ENCODE peak calls at places on chromosomes 1 and 21, in ten cellular contexts. A is natural killer cell; K is A549; B is heart right ventricle; E is sigmoid colon; R is OCI-LY7; N is Calu3; V is CD8-positive, alpha-beta T cell; Z is ovary; L is HL-60. H is an unnamed sample.

GRCh38 chr1:3552751-3553150 is 58.6 kb downstream of the MEGF6 start:
- DNase-seq in A (no peak), K (no peak), B (no peak), E (no peak), R (no peak), N (no peak), V (no peak), Z (no peak), L (no peak), H (no peak)

GRCh38 chr1:8574985-8575384 is 242.5 kb downstream of the RERE start:
- DNase-seq in A (no peak), K (no peak), B (no peak), E (no peak), R (no peak), N (peak), V (no peak), Z (no peak), L (no peak), H (no peak)

GRCh38 chr1:54835970-54836369 is 34.8 kb upstream of the TTC22 start:
- DNase-seq in A (no peak), K (no peak), B (no peak), E (no peak), R (no peak), N (no peak), V (no peak), Z (no peak), L (no peak), H (no peak)

GRCh38 chr21:33760641-33761103 is 118.4 kb downstream of the ITSN1 start:
- DNase-seq in A (no peak), K (no peak), B (no peak), E (no peak), R (no peak), N (no peak), V (no peak), Z (no peak), L (no peak), H (no peak)

GRCh38 chr21:46151989-46152938 is 3.1 kb downstream of the FTCD start:
- DNase-seq in A (no peak), K (no peak), B (no peak), E (peak), R (no peak), N (no peak), V (peak), Z (peak), L (no peak), H (no peak)

GRCh38 chr1:187237542-187237941 is 408.8 kb downstream of the PLA2G4A start:
- DNase-seq in A (no peak), K (no peak), B (no peak), E (no peak), R (no peak), N (no peak), V (no peak), Z (no peak), L (no peak), H (no peak)

GRCh38 chr1:8580566-8580965 is 236.9 kb downstream of the RERE start:
- DNase-seq in A (no peak), K (no peak), B (no peak), E (no peak), R (no peak), N (no peak), V (no peak), Z (no peak), L (no peak), H (no peak)

GRCh38 chr1:159429074-159429861 is 2.7 kb upstream of the OR10J4 start:
- DNase-seq in A (no peak), K (peak), B (no peak), E (no peak), R (no peak), N (no peak), V (no peak), Z (no peak), L (no peak), H (no peak)

GRCh38 chr1:115220340-115221030 is 117.6 kb downstream of the NGF start:
- DNase-seq in A (no peak), K (no peak), B (no peak), E (no peak), R (no peak), N (no peak), V (no peak), Z (no peak), L (no peak), H (no peak)

GRCh38 chr1:116302281-116302680 is 70.8 kb upstream of the ATP1A1 start:
- DNase-seq in A (no peak), K (no peak), B (no peak), E (no peak), R (no peak), N (no peak), V (no peak), Z (no peak), L (no peak), H (no peak)

GRCh38 chr1:154749078-154749760 is 120.9 kb downstream of the KCNN3 start:
- DNase-seq in A (peak), K (peak), B (no peak), E (no peak), R (peak), N (peak), V (no peak), Z (no peak), L (peak), H (no peak)

GRCh38 chr1:154751690-154752089 is 118.4 kb downstream of the KCNN3 start:
- DNase-seq in A (peak), K (no peak), B (no peak), E (peak), R (no peak), N (no peak), V (no peak), Z (no peak), L (peak), H (no peak)

GRCh38 chr1:154753426-154753825 is 116.7 kb downstream of the KCNN3 start:
- DNase-seq in A (no peak), K (no peak), B (no peak), E (peak), R (no peak), N (no peak), V (no peak), Z (no peak), L (no peak), H (no peak)

GRCh38 chr1:154750681-154751665 is 119.1 kb downstream of the KCNN3 start:
- DNase-seq in A (peak), K (no peak), B (no peak), E (peak), R (peak), N (no peak), V (no peak), Z (no peak), L (no peak), H (no peak)

DNA sequence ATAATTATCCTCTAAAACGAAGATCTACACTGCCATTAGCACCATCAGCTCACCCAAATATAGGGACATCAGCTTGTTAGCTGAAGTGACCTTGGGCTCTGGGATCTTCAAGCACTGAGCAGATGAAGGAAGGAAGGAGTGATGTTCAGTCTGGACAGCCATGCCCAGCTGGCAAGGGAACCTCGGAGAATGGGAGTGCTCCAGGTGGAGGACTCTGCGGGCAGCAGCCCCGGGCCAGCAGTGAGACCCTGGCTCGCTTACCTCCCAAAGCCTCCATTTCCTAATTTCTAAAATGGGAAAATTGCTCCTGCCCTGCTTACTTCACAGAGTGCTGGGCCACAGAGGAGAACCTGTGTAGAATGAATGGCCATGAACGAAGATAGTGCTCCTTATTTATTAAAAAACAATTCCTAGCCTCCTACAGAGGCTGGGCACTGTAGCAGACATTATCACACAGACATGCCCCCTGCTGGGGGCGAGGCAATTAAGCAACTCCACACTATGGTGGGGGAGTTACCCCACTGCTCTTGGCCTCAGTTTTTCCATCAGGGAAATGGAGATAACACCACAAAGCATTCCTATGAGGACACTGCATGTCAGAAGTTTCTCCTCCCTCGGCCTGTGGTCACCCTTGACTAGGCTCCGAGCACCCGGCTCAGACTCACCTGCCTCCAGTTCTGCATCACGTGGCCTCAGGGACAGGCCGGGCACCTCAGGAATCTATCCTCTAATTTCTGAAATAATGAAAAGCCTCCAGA is 117.6 kb downstream of the KCNN3 start:
- DNase-seq in A (peak), K (no peak), B (no peak), E (peak), R (peak), N (no peak), V (no peak), Z (no peak), L (no peak), H (no peak)
- TF ChIP-seq CTCF in A (no peak), K (no peak), B (no peak), E (no peak), R (peak), N (no peak), V (no peak), Z (no peak), L (no peak), H (no peak)

DNA sequence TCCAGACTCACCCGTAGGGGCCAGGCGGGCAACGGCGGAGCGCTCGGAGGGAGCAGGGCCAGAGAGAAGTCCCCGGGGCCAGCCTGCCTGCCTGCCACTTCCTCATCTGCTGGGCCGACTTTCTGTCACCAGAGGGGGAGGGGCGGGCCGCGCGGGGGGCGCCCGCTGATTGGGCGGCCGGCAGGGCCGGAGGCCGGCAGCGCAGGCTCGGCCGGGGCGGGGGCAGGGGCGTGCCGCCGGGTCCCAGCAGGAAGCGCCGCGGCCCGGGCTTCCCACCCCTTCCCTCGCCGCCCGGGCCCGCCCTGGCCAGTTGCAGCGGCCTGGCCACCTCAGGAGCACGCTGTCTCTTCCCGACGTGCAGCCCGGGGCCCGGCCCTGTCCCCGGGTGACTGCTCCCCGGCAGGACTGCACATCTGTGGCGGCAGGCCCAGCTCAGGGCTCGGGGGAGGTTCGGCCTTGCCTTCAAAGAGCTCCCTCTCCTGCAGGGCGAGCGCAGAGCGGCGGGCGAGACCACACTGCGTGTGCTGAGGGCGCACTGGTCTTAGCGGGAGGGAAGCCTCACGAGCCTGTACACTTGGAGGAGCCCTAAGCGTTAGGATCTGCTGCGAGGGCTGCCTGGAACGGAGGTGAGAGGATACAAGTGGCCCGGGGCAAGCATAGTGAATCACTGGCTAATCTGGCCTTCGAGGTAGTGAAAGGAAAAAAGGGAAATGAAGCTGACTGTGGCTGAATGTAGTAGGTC is at the start of gene ELOVL1:
- DNase-seq in A (peak), K (peak), B (peak), E (peak), R (peak), N (peak), V (peak), Z (peak), L (peak), H (peak)
- TF ChIP-seq CTCF in A (no peak), K (no peak), B (peak), E (peak), R (peak), N (no peak), V (no peak), Z (peak), L (peak), H (no peak)

DNA sequence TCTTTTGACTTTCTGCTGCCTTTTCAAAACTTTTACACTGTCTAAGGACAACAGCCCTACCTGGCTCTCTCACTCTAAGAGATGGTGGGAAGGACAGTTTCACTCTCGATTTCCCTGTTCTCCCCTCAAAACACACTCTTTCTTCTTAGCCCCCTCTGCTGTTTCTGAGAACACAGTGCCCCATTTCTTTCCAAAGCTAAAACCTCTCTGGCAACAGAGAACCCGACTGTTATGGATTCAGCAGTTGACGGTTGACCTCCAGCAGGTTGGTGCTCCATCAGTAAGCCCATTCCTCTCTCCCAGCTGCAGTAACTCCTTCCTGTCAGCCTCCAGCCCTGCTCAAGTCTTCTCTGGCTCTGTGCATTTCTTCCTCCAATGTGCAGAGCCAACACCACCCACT is 88.2 kb upstream of the ABCD3 start:
- DNase-seq in A (no peak), K (peak), B (no peak), E (no peak), R (no peak), N (peak), V (no peak), Z (no peak), L (no peak), H (no peak)
- TF ChIP-seq CTCF in A (no peak), K (peak), B (peak), E (no peak), R (peak), N (no peak), V (no peak), Z (no peak), L (no peak), H (no peak)

GRCh38 chr1:10387611-10388386 is 11.1 kb upstream of the PGD start:
- DNase-seq in A (no peak), K (peak), B (peak), E (peak), R (peak), N (peak), V (no peak), Z (peak), L (peak), H (no peak)
- TF ChIP-seq CTCF in A (no peak), K (no peak), B (peak), E (no peak), R (no peak), N (no peak), V (no peak), Z (no peak), L (no peak), H (no peak)

GRCh38 chr1:172431721-172432192 is 11.3 kb downstream of the C1orf105 start:
- DNase-seq in A (no peak), K (no peak), B (no peak), E (no peak), R (no peak), N (peak), V (peak), Z (no peak), L (no peak), H (peak)
- TF ChIP-seq CTCF in A (no peak), K (no peak), B (no peak), E (no peak), R (no peak), N (no peak), V (no peak), Z (no peak), L (no peak), H (no peak)

GRCh38 chr1:87089070-87089736 is 174.8 kb downstream of the HS2ST1 start:
- DNase-seq in A (no peak), K (no peak), B (no peak), E (no peak), R (no peak), N (no peak), V (no peak), Z (no peak), L (no peak), H (no peak)

GRCh38 chr1:87086120-87086519 is 171.7 kb downstream of the HS2ST1 start:
- DNase-seq in A (no peak), K (no peak), B (no peak), E (no peak), R (no peak), N (no peak), V (no peak), Z (no peak), L (no peak), H (no peak)

GRCh38 chr1:87089823-87090222 is 175.4 kb downstream of the HS2ST1 start:
- DNase-seq in A (no peak), K (no peak), B (no peak), E (no peak), R (no peak), N (no peak), V (no peak), Z (no peak), L (no peak), H (no peak)

GRCh38 chr1:87084247-87084836 is 169.9 kb downstream of the HS2ST1 start:
- DNase-seq in A (no peak), K (peak), B (no peak), E (no peak), R (peak), N (no peak), V (no peak), Z (no peak), L (no peak), H (no peak)
- TF ChIP-seq CTCF in A (peak), K (peak), B (peak), E (peak), R (peak), N (peak), V (peak), Z (peak), L (no peak), H (peak)

DNA sequence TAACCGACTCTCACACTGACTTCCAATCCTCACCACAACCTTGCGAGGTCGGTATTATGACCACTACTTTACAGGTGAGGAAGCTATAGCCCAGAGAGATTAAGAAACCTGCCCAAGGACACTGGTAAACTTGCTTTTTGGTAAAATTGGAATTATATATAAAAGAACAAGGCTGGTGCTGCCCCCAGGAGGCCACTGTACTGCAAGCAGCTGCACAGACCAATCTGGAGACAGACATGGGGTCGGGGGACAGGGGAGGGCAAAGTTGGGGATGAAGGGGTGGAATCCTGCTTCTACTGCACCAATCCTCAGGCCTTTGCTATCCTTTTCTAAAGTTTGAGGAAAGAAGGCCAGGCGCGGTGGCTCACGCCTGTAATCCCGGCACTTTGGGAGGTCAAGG is 280.8 kb downstream of the SPATA17 start:
- DNase-seq in A (no peak), K (peak), B (no peak), E (no peak), R (peak), N (peak), V (no peak), Z (no peak), L (no peak), H (no peak)
- TF ChIP-seq CTCF in A (no peak), K (peak), B (no peak), E (no peak), R (peak), N (no peak), V (no peak), Z (no peak), L (no peak), H (no peak)

GRCh38 chr21:29164330-29164942 is 34.0 kb downstream of the MAP3K7CL start:
- DNase-seq in A (no peak), K (peak), B (no peak), E (no peak), R (peak), N (no peak), V (no peak), Z (no peak), L (peak), H (no peak)
- TF ChIP-seq CTCF in A (no peak), K (peak), B (peak), E (peak), R (peak), N (no peak), V (no peak), Z (peak), L (no peak), H (no peak)

DNA sequence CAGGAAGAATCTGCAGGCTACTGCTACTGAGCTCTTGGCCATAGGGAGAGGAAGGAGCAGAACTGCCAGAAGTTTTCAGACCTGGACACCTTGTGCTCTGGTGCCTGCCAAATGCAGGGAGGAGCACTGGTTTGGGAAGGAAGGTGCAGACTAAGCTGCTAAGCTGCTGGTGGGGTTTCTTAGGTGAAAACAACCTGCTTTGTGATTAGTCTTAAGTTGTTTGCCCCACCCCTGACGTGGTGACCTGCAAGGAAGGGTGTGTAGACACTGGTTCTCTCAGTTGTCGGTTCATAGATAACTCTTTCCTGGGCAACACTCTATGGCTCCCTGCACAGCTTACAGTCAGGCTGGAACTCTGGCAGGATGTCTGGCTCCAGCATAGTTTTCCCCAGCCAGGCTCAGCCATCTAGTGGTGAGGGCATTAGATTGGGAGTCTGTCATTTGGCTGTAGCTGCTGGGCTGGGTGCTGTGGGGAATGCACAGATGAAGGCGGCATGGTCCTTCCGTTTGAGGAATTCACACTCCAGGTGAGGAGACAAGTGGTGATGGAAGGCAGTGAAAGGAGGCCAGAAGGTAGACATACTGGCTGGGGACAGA is 10.3 kb upstream of the S100A10 start:
- DNase-seq in A (no peak), K (peak), B (no peak), E (no peak), R (no peak), N (peak), V (no peak), Z (no peak), L (no peak), H (no peak)
- TF ChIP-seq CTCF in A (no peak), K (peak), B (no peak), E (no peak), R (no peak), N (peak), V (no peak), Z (no peak), L (no peak), H (no peak)

H was measured in CD4-positive, alpha-beta T cell.